ENCODE peak calls at places on chromosomes 12 and 14, in eight cellular contexts. F is WTC11, T is left ventricle myocardium inferior, S is PC-9, P is progenitor cell of endocrine pancreas, Y is thoracic aorta, Z is A549, C is foreskin fibroblast. D is an unnamed sample.

GRCh38 chr12:106304001-106304421 is 1.5 kb downstream of the TCP11L2 start:
- DNase-seq in Z (no peak), F (no peak), Y (no peak), S (no peak), C (no peak), T (no peak), P (no peak), D (no peak)

GRCh38 chr12:95574799-95575452 is 23.6 kb upstream of the USP44 start:
- DNase-seq in F (no peak), P (no peak), S (peak; percentile 4), Z (peak; percentile 50), Y (no peak), T (no peak), C (peak; percentile 28), D (no peak)

GRCh38 chr14:73235531-73236155 is 1.7 kb upstream of the PAPLN start:
- DNase-seq in F (peak; percentile 41), T (no peak), Z (no peak), S (no peak), C (no peak), Y (no peak), P (no peak), D (no peak)

GRCh38 chr14:74706101-74706500 is 6.8 kb downstream of the AREL1 start:
- DNase-seq in Y (no peak), T (no peak), F (no peak), Z (no peak), P (no peak), S (no peak), C (no peak), D (no peak)

GRCh38 chr14:102510616-102511520 is 1.3 kb upstream of the ANKRD9 start:
- DNase-seq in S (peak; percentile 78), Z (no peak), T (peak; percentile 55), Y (no peak), P (peak; percentile 67), C (no peak), F (peak; percentile 95), D (peak; percentile 56)

GRCh38 chr14:29098625-29099024 is 332.0 kb downstream of the FOXG1 start:
- DNase-seq in T (no peak), C (no peak), Z (no peak), F (no peak), S (no peak), P (no peak), Y (no peak), D (no peak)

GRCh38 chr12:72901685-72902084 is 629.5 kb downstream of the TRHDE start:
- DNase-seq in F (no peak), S (no peak), Y (no peak), Z (no peak), T (no peak), P (no peak), C (no peak), D (no peak)

GRCh38 chr12:57522887-57523705 is 472 bp downstream of the MBD6 start:
- DNase-seq in F (peak; percentile 72), T (peak; percentile 67), P (peak; percentile 37), Y (peak; percentile 17), C (no peak), S (no peak), Z (no peak), D (peak; percentile 49)

GRCh38 chr12:48279096-48279495 is 71.6 kb downstream of the ZNF641 start:
- DNase-seq in F (no peak), C (no peak), P (no peak), Y (no peak), S (no peak), Z (no peak), T (no peak), D (no peak)

GRCh38 chr12:587551-588322 is 75.5 kb downstream of the NINJ2 start:
- DNase-seq in F (no peak), T (no peak), C (no peak), Z (no peak), P (no peak), Y (no peak), S (no peak), D (no peak)

GRCh38 chr12:24977060-24977459 is 28.2 kb upstream of the BCAT1 start:
- DNase-seq in F (no peak), Z (no peak), P (no peak), Y (no peak), T (no peak), C (no peak), S (no peak), D (no peak)

GRCh38 chr12:124884587-124885438 is 21.1 kb upstream of the SCARB1 start:
- DNase-seq in S (no peak), F (peak; percentile 56), Z (no peak), P (peak; percentile 25), T (no peak), Y (no peak), C (no peak), D (no peak)

GRCh38 chr12:52686063-52686462 is 5.9 kb upstream of the KRT1 start:
- DNase-seq in P (no peak), T (no peak), F (no peak), Y (no peak), S (no peak), C (no peak), Z (no peak), D (no peak)

GRCh38 chr12:79119796-79120195 is 255.2 kb downstream of the SYT1 start:
- DNase-seq in Y (no peak), Z (no peak), T (no peak), F (peak; percentile 53), S (no peak), C (no peak), P (no peak), D (no peak)
- TF ChIP-seq CTCF in Y (no peak), Z (no peak), T (no peak), F (no peak), S (no peak), C (no peak), P (no peak), D (no peak)

GRCh38 chr12:76117067-76117691 is 32.7 kb upstream of the NAP1L1 start:
- DNase-seq in F (no peak), Z (no peak), P (no peak), C (no peak), S (no peak), T (no peak), Y (no peak), D (no peak)
- TF ChIP-seq CTCF in F (no peak), Z (no peak), P (peak; percentile 16), C (no peak), S (no peak), T (no peak), Y (no peak), D (no peak)

GRCh38 chr14:64761441-64762043 is 57.3 kb downstream of the PLEKHG3 start:
- DNase-seq in Y (no peak), T (no peak), C (no peak), Z (peak; percentile 53), F (no peak), P (no peak), S (no peak), D (no peak)
- TF ChIP-seq CTCF in Y (no peak), T (no peak), C (no peak), Z (peak; percentile 54), F (no peak), P (no peak), S (peak; percentile 64), D (no peak)

GRCh38 chr14:96225745-96226151 is 21.1 kb downstream of the BDKRB2 start:
- DNase-seq in F (peak; percentile 62), P (peak; percentile 39), S (peak; percentile 45), Y (no peak), T (peak; percentile 22), C (no peak), Z (no peak), D (peak; percentile 33)
- TF ChIP-seq CTCF in F (no peak), P (peak; percentile 39), S (peak; percentile 46), Y (no peak), T (no peak), C (peak; percentile 34), Z (no peak), D (no peak)

GRCh38 chr14:90396342-90397339 is at the start of gene CALM1:
- DNase-seq in T (peak; percentile 95), F (peak; percentile 92), C (peak; percentile 98), P (peak; percentile 95), Y (peak; percentile 55), S (peak; percentile 74), Z (peak; percentile 81), D (peak; percentile 96)
- TF ChIP-seq CTCF in T (no peak), F (no peak), C (no peak), P (peak; percentile 12), Y (no peak), S (no peak), Z (no peak), D (no peak)

GRCh38 chr12:104328790-104329189 is 25.3 kb downstream of the EID3 start:
- DNase-seq in T (no peak), Y (no peak), C (no peak), S (no peak), F (no peak), P (no peak), Z (no peak), D (no peak)
- TF ChIP-seq CTCF in T (no peak), Y (no peak), C (no peak), S (no peak), F (no peak), P (no peak), Z (no peak), D (no peak)

D was measured in endothelial cell.